ENCODE peak calls at places on chromosomes 3 and 15, in four cellular contexts. U, S, B and I are unnamed samples. For H3K4me1, the result is how much of the 10 kb centered on the place peaks cover.

GRCh38 chr3:59957150-59957549 is 907.3 kb upstream of the CFAP20DC start:
- DNase-seq in U (no peak), B (no peak), S (no peak), I (no peak)

GRCh38 chr15:38563723-38564519 is 693 bp downstream of the RASGRP1 start:
- DNase-seq in B (peak), U (peak), S (peak), I (peak)

GRCh38 chr3:99702953-99703352 is 64.6 kb downstream of the COL8A1 start:
- DNase-seq in B (peak), S (no peak), U (no peak), I (no peak)

GRCh38 chr3:181570472-181570871 is 141.3 kb upstream of the SOX2 start:
- DNase-seq in S (no peak), U (no peak), B (no peak), I (no peak)

GRCh38 chr3:4850928-4851265 is 128.3 kb upstream of the BHLHE40 start:
- DNase-seq in B (no peak), U (no peak), S (no peak), I (no peak)

GRCh38 chr3:20683912-20684311 is 497.9 kb upstream of the SGO1 start:
- DNase-seq in U (no peak), S (peak), B (peak), I (no peak)

GRCh38 chr3:183968846-183969245 is 48.8 kb downstream of the ABCC5 start:
- DNase-seq in U (no peak), B (peak), S (no peak), I (no peak)

GRCh38 chr15:101068961-101069734 is 150.0 kb downstream of the LRRK1 start:
- DNase-seq in S (peak), U (no peak), B (peak), I (no peak)

GRCh38 chr15:82100116-82100795 is 54.4 kb upstream of the MEX3B start:
- DNase-seq in S (no peak), B (peak), U (no peak), I (no peak)

GRCh38 chr3:10149222-10149621 is 7.6 kb downstream of the VHL start:
- DNase-seq in B (no peak), S (no peak), U (no peak), I (no peak)

GRCh38 chr15:71577071-71577470 is 233.3 kb upstream of the NR2E3 start:
- DNase-seq in U (no peak), B (peak), S (no peak), I (no peak)

GRCh38 chr3:143000525-143000924 is 845 bp upstream of the U2SURP start:
- DNase-seq in U (peak), S (no peak), B (peak), I (no peak)

GRCh38 chr3:56976666-56977560 is 83.6 kb upstream of the SPATA12 start:
- DNase-seq in B (peak), U (no peak), S (no peak), I (no peak)

GRCh38 chr3:10560060-10560861 is 54.9 kb upstream of the ATP2B2 start:
- DNase-seq in B (no peak), S (no peak), U (no peak), I (no peak)

GRCh38 chr3:116135462-116135861 is 309.8 kb downstream of the LSAMP start:
- DNase-seq in B (peak), S (peak), U (peak), I (no peak)

GRCh38 chr3:183315739-183316138 is 62.7 kb downstream of the B3GNT5 start:
- DNase-seq in U (peak), S (no peak), B (no peak), I (no peak)

DNA sequence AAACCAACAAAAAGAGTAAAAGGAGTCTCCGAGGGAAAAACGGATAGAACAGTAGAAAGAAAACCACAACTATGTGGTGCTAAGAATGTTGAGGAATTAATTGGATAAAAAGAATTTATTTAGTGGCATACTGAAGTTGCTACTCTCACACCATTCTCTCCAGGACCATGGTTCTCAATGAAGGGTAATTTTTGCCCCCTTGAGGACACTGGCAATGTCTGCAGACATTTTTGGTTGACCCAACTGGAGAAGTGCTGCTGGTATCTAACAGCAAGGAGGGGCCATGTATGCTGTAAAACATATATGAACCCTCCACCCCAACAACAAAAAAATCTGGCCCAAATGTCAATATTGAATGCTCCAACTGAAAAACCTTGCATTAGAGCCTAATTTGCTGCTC is 85.9 kb upstream of the CSPG5 start:
- DNase-seq in U (no peak), S (no peak), B (no peak), I (no peak)
- TF ChIP-seq CTCF in U (no peak), S (no peak), B (peak), I (no peak)

GRCh38 chr15:59274126-59274970 is 67.7 kb downstream of the LDHAL6B start:
- DNase-seq in U (no peak), B (peak), S (no peak), I (no peak)
- H3K27ac ChIP-seq in U (peak), B (no peak), S (peak), I (no peak)

DNA sequence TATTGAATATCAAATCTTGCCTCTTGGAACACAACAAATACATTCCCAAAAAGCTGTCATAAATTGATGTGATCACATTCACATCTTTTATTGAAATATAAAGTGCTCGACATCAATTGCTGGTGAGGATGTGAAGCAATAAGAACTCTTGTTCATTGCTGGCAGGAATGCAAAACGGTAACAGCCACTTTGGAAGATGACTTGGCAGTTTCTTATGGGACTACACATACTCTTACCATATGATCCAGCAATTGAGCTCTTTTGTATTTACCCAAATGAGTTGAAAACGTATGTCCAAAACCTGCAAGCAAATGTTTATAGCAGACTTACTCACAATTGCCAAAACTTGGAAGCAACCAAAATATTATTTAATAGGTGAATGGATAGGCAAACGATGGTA is 235.0 kb downstream of the CACNA2D3 start:
- DNase-seq in S (no peak), B (no peak), U (no peak), I (no peak)
- H3K4me1 ChIP-seq in S (under half), B (under half), U (under half), I (under half)

DNA sequence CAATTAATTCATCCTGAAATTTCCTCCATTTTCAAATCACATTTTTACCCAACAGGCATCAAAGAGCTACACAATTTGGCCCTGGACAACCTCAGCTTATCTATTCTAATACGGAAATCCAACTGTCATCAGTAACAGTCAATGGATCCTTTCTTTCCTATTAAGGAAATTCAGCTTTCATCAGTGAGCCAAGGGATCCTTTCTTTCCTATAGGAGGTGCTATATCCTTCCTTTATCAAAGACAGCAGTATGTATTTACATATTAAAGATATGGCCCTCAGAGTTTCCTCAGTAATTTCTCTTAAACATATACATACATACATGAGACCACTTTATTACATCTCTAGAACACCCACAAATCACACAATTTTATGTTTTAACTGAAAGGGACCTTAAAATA is 10.1 kb downstream of the DHX36 start:
- DNase-seq in B (no peak), U (no peak), S (no peak), I (no peak)
- TF ChIP-seq CTCF in B (no peak), U (no peak), S (no peak), I (no peak)